ENCODE peak calls at places on chromosomes 1 and 21, in eight cellular contexts. Z, A, I, M, V, C, D and X are unnamed samples.

GRCh38 chr1:184945678-184946412 is 28.5 kb downstream of the NIBAN1 start:
- DNase-seq in Z (no peak), A (no peak), I (peak), M (no peak), V (no peak), C (peak), D (no peak), X (no peak)

GRCh38 chr1:185934476-185935189 is 200.4 kb downstream of the HMCN1 start:
- DNase-seq in Z (no peak), A (no peak), I (peak), M (peak), V (no peak), C (peak), D (no peak), X (no peak)

GRCh38 chr21:42570841-42571387 is 57.3 kb downstream of the SLC37A1 start:
- DNase-seq in Z (no peak), A (peak), I (no peak), M (no peak), V (peak), C (no peak), D (no peak), X (no peak)

GRCh38 chr1:185551008-185551407 is 183.2 kb upstream of the HMCN1 start:
- DNase-seq in Z (no peak), A (peak), I (no peak), M (no peak), V (peak), C (no peak), D (no peak), X (no peak)

GRCh38 chr1:97144527-97144926 is 422.9 kb downstream of the PTBP2 start:
- DNase-seq in Z (no peak), A (no peak), I (peak), M (peak), V (no peak), C (peak), D (no peak), X (no peak)

GRCh38 chr1:109133815-109134214 is 19.9 kb downstream of the ELAPOR1 start:
- DNase-seq in Z (no peak), A (peak), I (peak), M (no peak), V (peak), C (no peak), D (no peak), X (no peak)

GRCh38 chr1:207115269-207115668 is 11.2 kb downstream of the C4BPA start:
- DNase-seq in Z (no peak), A (no peak), I (peak), M (no peak), V (no peak), C (peak), D (no peak), X (no peak)

GRCh38 chr1:163290025-163290610 is 31.6 kb upstream of the NUF2 start:
- DNase-seq in Z (no peak), A (no peak), I (peak), M (no peak), V (no peak), C (peak), D (no peak), X (no peak)

GRCh38 chr21:40053007-40053406 is 185.8 kb downstream of the PCP4 start:
- DNase-seq in Z (no peak), A (no peak), I (no peak), M (no peak), V (peak), C (no peak), D (no peak), X (no peak)

GRCh38 chr1:180185971-180186645 is 31.4 kb downstream of the QSOX1 start:
- DNase-seq in Z (no peak), A (peak), I (no peak), M (no peak), V (no peak), C (no peak), D (no peak), X (no peak)

GRCh38 chr21:46157396-46157986 is 2.1 kb upstream of the FTCD start:
- DNase-seq in Z (no peak), A (no peak), I (no peak), M (no peak), V (peak), C (no peak), D (no peak), X (no peak)

GRCh38 chr1:179077396-179077795 is 4.5 kb upstream of the TOR3A start:
- DNase-seq in Z (no peak), A (no peak), I (peak), M (no peak), V (no peak), C (peak), D (no peak), X (no peak)

GRCh38 chr1:229323205-229323604 is 19.6 kb downstream of the CCSAP start:
- DNase-seq in Z (no peak), A (no peak), I (no peak), M (no peak), V (no peak), C (no peak), D (no peak), X (no peak)

GRCh38 chr1:199646761-199647160 is 380.7 kb upstream of the NR5A2 start:
- DNase-seq in Z (no peak), A (no peak), I (no peak), M (peak), V (no peak), C (no peak), D (no peak), X (no peak)

GRCh38 chr1:10663668-10664035 is 132.8 kb downstream of the CASZ1 start:
- DNase-seq in Z (no peak), A (no peak), I (no peak), M (no peak), V (no peak), C (no peak), D (no peak), X (no peak)

GRCh38 chr1:97489834-97490233 is 431.0 kb downstream of the DPYD start:
- DNase-seq in Z (no peak), A (no peak), I (peak), M (peak), V (no peak), C (peak), D (no peak), X (no peak)

DNA sequence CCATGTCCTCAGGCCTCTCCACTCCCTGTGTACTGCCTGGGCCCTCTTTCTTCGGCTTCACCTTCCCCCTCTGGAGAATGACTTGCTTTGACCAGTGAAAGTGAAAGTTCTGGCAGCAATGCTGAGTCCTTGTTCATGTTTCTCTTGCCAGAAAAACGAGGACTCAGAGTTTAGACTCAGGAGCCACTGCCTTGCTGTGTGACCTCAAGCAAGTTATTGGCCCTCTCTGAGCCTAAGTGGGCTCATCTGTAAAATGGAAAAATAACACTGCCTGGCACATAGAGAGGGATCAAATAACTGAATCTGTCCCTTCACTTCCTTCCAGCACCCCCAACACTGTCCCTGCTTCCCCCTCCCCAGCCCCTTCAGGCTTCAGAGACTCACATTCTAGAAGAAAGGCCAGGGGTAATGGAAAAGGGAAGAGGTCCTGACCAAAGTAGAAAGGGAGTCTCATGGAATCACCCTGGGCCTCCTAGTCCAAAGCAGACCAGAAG is 1.6 kb downstream of the C1QA start:
- DNase-seq in Z (no peak), A (no peak), I (no peak), M (no peak), V (no peak), C (no peak), D (no peak), X (no peak)
- H3K4me3 ChIP-seq in Z (no peak), A (peak), I (no peak), M (no peak), V (peak), C (no peak), D (no peak), X (no peak)

GRCh38 chr1:40383488-40384412 is 10.2 kb downstream of the SMAP2 start:
- DNase-seq in Z (no peak), A (no peak), I (peak), M (no peak), V (no peak), C (peak), D (no peak), X (no peak)
- H3K4me3 ChIP-seq in Z (peak), A (peak), I (no peak), M (no peak), V (no peak), C (no peak), D (peak), X (no peak)

GRCh38 chr1:3417954-3418353 is 36.5 kb upstream of the ARHGEF16 start:
- DNase-seq in Z (no peak), A (no peak), I (no peak), M (no peak), V (no peak), C (no peak), D (no peak), X (no peak)
- H3K4me3 ChIP-seq in Z (no peak), A (no peak), I (no peak), M (no peak), V (no peak), C (no peak), D (no peak), X (no peak)

DNA sequence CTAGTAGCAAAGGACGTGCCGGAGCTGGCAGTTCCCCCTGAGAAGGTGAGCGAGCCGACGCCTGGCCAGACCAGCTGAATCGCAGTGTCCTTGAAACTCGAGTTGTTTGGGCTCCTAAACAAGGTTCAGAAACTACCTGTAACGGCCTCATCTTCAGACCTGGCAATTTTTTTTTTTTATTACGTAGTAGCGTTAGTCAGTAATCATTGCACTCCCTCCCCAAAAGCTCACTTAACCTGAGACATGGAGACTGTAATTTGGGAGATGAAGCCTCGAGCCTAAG is 409 bp downstream of the LHX8 start:
- DNase-seq in Z (no peak), A (no peak), I (no peak), M (no peak), V (no peak), C (no peak), D (no peak), X (no peak)
- H3K4me3 ChIP-seq in Z (no peak), A (no peak), I (no peak), M (no peak), V (no peak), C (no peak), D (no peak), X (no peak)

DNA sequence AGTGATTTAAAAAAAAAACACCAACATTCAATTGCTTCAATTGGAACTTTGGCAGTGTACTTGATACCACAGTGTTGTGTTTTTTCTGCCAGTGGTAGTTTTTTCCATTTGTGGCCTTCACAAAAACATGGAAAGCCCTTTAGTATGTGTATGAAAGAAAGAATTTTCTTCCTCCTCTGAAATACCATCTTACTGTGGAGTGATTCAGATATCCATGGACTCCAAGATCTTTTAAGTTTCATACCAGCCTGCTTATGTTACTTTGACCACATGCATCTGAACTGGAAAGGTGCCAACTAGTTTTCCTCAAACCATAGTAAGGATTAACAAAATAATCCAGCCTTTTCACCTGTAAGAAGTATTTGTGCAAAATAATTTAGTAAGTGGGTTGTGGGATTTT is 3.4 kb downstream of the PPP2R5A start:
- DNase-seq in Z (no peak), A (no peak), I (peak), M (no peak), V (no peak), C (peak), D (no peak), X (no peak)
- H3K4me3 ChIP-seq in Z (peak), A (peak), I (no peak), M (peak), V (peak), C (no peak), D (peak), X (no peak)

GRCh38 chr1:198161718-198162090 is 4.9 kb downstream of the NEK7 start:
- DNase-seq in Z (no peak), A (no peak), I (no peak), M (no peak), V (no peak), C (no peak), D (no peak), X (no peak)
- H3K4me3 ChIP-seq in Z (no peak), A (no peak), I (no peak), M (no peak), V (no peak), C (no peak), D (no peak), X (no peak)

DNA sequence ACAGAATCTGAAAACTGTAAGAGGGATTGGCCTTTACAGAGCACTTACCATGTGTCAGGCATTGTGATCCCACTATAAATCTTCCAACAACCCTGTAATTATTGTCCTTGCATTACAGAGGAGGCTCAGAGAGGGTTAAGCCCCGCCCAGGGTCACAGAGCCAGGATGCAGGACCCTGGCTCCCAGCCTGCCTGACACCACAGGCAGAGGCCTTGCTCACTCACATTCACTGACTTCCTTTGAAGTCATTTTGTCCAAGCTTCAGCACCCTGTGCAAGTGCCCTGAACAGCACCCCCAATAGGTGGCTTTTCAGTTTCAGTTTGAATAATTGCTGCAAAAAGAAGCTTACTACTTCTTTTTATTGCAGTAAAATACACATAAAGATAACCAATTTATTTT is 256.8 kb upstream of the NFIA start:
- DNase-seq in Z (no peak), A (no peak), I (no peak), M (no peak), V (no peak), C (no peak), D (no peak), X (no peak)
- H3K4me3 ChIP-seq in Z (no peak), A (no peak), I (no peak), M (no peak), V (no peak), C (no peak), D (no peak), X (no peak)

DNA sequence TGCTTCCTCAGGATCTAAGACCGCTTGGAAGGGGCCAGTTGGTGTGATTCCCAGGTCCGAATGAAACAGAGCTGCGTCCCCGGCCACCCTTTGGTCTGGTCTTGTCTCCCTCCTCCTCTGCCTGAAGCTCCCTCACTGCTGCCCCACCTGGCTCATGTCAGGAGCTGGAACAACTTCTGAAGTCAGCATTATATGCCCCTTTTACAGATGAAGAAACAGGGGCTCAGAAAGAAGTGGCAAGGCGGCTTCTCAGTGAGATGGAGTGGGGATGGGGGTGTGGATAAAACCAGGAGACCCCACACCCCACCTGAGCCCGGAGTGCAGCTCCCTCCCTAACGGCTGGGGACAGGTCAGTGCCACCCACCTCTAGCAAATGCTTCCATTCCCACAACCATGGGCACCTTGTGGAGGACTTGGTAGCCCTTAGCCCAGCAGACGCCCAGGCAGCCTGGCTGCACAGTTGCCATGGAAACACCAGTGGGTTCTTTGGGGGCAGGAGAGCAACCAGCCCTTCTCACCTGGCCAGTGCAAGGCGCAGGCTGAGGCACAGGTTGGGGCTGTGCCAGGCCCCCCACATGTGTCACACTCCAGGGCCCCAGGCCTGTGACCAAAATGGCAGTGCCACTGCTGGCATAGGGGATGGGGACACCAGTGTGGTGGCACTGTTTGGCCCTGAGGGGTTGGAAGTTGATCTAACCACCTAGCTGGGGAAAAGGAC is 31.9 kb upstream of the ECE1 start:
- DNase-seq in Z (no peak), A (no peak), I (no peak), M (no peak), V (no peak), C (no peak), D (no peak), X (no peak)
- H3K4me3 ChIP-seq in Z (no peak), A (no peak), I (no peak), M (no peak), V (no peak), C (no peak), D (no peak), X (no peak)

DNA sequence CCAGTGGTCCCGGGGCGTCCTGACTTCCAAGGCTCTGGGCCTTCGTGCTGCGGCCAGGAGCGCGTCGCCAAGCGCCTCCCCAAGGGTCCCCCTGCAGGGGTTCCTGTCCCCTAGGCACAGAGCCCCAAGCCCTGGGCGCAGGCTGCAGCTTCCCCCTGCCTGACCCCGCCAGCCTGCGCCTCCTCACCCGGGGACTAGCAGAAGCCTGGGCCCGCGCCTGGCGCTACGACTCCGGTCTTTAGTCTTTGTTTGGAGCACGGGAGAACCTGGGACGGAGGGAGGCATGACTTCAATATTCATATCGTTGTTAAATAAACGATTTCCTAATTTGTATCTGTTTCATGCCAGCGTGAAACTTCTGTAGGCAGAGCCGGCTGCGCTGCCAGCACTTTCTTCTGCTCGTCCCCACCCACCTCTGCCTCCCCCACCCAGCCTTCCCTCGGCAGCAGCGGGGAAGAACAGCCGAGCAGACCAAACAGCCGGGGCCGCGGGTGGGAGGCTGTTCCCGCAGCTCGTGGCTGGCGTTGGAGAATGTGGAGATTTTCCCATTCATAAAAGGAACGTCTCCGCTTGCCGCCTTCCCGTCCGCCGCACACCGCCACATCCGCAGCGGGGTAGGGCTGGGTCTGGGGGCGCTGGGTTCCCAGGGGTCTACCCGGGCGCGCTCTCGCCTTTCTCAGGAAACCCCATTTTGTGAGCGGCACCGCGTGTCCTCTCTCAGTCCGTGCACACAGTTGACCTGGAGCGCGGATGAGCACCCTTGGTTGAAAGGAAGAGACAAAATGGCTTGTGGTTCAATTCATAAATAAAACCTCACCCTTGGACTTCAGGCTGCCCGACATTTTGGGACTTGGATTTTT is 777 bp upstream of the TRIM67 start:
- DNase-seq in Z (no peak), A (no peak), I (no peak), M (no peak), V (no peak), C (no peak), D (no peak), X (no peak)
- H3K4me3 ChIP-seq in Z (no peak), A (peak), I (no peak), M (no peak), V (no peak), C (no peak), D (no peak), X (peak)

DNA sequence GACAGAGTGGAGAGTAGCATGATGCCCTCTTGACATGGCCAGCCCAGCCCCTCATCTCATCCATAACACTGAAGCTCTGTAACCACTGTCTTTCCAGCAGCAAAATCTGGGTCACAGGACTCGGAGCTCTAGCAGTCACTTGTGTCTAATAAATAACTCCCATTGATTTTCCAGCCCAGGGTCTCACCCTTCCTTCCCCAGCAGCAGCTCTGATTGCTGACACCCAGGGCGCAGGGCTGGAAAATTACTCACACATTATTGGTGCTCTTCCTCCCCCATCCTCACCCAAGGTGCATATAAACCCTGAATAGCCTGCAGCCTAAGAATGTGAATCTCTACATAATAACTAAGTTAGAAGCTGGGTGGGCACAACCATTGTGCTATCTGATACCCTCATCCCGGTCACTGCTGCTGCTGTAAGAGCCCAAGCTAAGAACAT is 21.1 kb upstream of the OR10J5 start:
- DNase-seq in Z (no peak), A (no peak), I (no peak), M (no peak), V (no peak), C (no peak), D (no peak), X (no peak)
- H3K4me3 ChIP-seq in Z (no peak), A (no peak), I (no peak), M (no peak), V (no peak), C (no peak), D (no peak), X (no peak)